ENCODE peak calls at places on chromosomes 1 and 21, in four cellular contexts. Q is GM23248, H is GM23338, A is neural progenitor cell. E is an unnamed sample.

GRCh38 chr1:244173765-244174164 is 122.7 kb downstream of the ZBTB18 start:
- DNase-seq in H (no peak), A (no peak), Q (no peak), E (no peak)

GRCh38 chr1:15141933-15142647 is 11.5 kb upstream of the TMEM51 start:
- DNase-seq in Q (peak; percentile 21), H (no peak), A (no peak), E (no peak)

GRCh38 chr1:73868824-73869223 is 329.2 kb downstream of the LRRIQ3 start:
- DNase-seq in A (peak; percentile 16), Q (no peak), H (no peak), E (no peak)

GRCh38 chr1:107536266-107536665 is 395.4 kb downstream of the NTNG1 start:
- DNase-seq in A (no peak), Q (peak; percentile 32), H (no peak), E (no peak)

GRCh38 chr1:234288946-234289345 is 84.3 kb upstream of the COA6 start:
- DNase-seq in A (peak; percentile 11), Q (no peak), H (no peak), E (no peak)

GRCh38 chr1:153347856-153348255 is 785 bp downstream of the PGLYRP4 start:
- DNase-seq in H (no peak), A (no peak), Q (no peak), E (no peak)

GRCh38 chr1:26597629-26598039 is 68.1 kb downstream of the RPS6KA1 start:
- DNase-seq in Q (peak; percentile 62), H (peak; percentile 79), A (peak; percentile 40), E (peak; percentile 51)

GRCh38 chr1:2108877-2109580 is 58.8 kb downstream of the PRKCZ start:
- DNase-seq in A (no peak), Q (no peak), H (no peak), E (no peak)

GRCh38 chr1:18411820-18412641 is 68.7 kb upstream of the KLHDC7A start:
- DNase-seq in A (peak; percentile 56), H (no peak), Q (no peak), E (peak; percentile 69)

GRCh38 chr1:150161747-150162581 is 12.2 kb downstream of the PLEKHO1 start:
- DNase-seq in Q (peak; percentile 49), H (peak; percentile 44), A (peak; percentile 25), E (peak; percentile 43)

GRCh38 chr1:234495231-234495990 is 16.4 kb upstream of the TARBP1 start:
- DNase-seq in H (no peak), Q (peak; percentile 91), A (peak; percentile 27), E (peak; percentile 48)

GRCh38 chr1:163085904-163086268 is 16.7 kb downstream of the RGS4 start:
- DNase-seq in Q (peak; percentile 77), H (no peak), A (no peak), E (no peak)

GRCh38 chr1:56576880-56577858 is 2.2 kb downstream of the PLPP3 start:
- DNase-seq in H (peak; percentile 81), Q (peak; percentile 64), A (peak; percentile 73), E (peak; percentile 64)

GRCh38 chr1:78101514-78101913 is 55.7 kb downstream of the GIPC2 start:
- DNase-seq in Q (peak; percentile 96), H (peak; percentile 29), A (no peak), E (peak; percentile 43)

GRCh38 chr1:9852410-9853301 is 28.9 kb upstream of the CLSTN1 start:
- DNase-seq in A (no peak), H (no peak), Q (peak; percentile 62), E (peak; percentile 70)

GRCh38 chr21:41250519-41250918 is 66.1 kb upstream of the FAM3B start:
- DNase-seq in A (no peak), H (no peak), Q (peak; percentile 81), E (no peak)

GRCh38 chr21:32981096-32981495 is 44.6 kb upstream of the OLIG2 start:
- DNase-seq in H (no peak), A (no peak), Q (no peak), E (no peak)

GRCh38 chr1:38872401-38873026 is 634 bp downstream of the MYCBP start:
- DNase-seq in H (peak; percentile 33), A (peak; percentile 38), Q (peak; percentile 70), E (peak; percentile 28)

GRCh38 chr1:186722711-186723309 is 42.6 kb upstream of the PTGS2 start:
- DNase-seq in H (peak; percentile 80), A (peak; percentile 65), Q (peak; percentile 65), E (peak; percentile 70)

GRCh38 chr1:219713981-219714381 is 101.1 kb upstream of the ZC3H11B start:
- DNase-seq in Q (no peak), H (no peak), A (no peak), E (no peak)

GRCh38 chr21:15686506-15686905 is 43.3 kb upstream of the USP25 start:
- DNase-seq in Q (no peak), H (no peak), A (no peak), E (no peak)

GRCh38 chr1:20847619-20848080 is 60.5 kb upstream of the HP1BP3 start:
- DNase-seq in A (no peak), Q (peak; percentile 14), H (no peak), E (no peak)
- TF ChIP-seq EZH2phosphoT487 in A (no peak), Q (no peak), H (no peak), E (no peak)

GRCh38 chr1:182952677-182953444 is at the start of gene SHCBP1L:
- DNase-seq in A (no peak), Q (peak; percentile 28), H (peak; percentile 62), E (no peak)
- TF ChIP-seq EZH2 in A (no peak), Q (no peak), H (no peak), E (no peak)

GRCh38 chr1:196049407-196049806 is 558.8 kb downstream of the KCNT2 start:
- DNase-seq in Q (no peak), H (no peak), A (no peak), E (no peak)
- TF ChIP-seq EZH2phosphoT487 in Q (no peak), H (no peak), A (no peak), E (no peak)

DNA sequence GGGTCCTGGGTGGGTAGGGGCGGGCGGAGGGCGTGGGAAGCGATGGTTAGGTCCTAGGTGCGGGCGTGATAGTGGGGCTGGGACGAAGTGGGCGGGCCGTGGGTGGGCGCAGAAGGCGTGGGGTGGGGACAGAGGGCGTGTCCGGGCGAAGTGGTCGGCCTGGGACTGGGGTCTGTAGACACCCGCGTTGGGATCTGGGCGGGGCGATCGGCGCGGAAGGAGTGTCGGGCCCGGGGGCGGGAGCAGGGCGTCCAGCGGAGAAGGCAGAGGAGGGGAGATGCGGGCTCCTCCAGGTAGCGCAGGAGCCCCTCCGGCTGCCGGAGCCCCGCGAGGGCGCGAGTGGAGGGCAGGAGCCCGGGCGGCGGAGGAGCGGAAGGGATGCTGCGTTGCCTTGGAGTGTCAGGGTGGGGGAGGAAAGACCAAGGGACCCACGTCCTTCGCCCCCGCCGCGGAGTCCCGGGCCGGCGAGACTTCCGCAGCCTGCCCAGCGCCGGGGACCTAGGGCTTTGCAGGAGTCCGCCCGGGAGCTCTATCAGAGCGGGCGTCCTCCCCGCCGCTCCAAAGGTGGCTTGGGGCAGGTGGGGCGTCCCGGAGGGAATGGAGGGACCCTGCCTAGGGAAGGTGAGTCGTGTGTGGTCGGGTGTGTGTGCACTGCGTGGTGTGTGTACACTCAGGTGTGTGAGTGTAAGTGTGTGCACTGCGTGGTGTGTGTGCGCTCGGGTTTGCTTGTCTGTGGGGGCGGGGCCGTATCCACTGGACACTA is 27.0 kb upstream of the PRSS38 start:
- DNase-seq in Q (peak; percentile 64), A (peak; percentile 92), H (peak; percentile 93), E (peak; percentile 83)
- TF ChIP-seq EZH2 in Q (no peak), A (no peak), H (no peak), E (no peak)

DNA sequence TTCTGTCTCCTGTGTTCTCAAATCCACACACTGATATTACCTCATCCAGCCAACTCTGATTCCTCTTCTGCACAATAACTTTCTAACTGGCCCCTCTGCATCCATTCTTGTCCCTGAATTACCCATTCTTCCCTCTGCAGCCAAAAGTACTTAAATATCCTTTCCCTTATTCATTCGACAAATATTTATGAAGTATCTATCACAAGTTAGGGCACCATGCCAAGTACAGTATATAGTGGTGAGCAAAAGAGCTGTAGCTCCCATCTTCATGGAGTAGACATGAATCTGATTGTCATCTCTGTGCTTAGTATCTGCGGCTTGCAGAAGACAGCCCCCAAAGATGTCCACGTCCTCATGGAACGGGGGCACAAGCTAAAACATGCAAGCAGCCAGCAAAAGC is 316.8 kb downstream of the SETD4 start:
- DNase-seq in H (no peak), A (no peak), Q (peak; percentile 35), E (no peak)
- TF ChIP-seq EZH2phosphoT487 in H (no peak), A (no peak), Q (no peak), E (no peak)

DNA sequence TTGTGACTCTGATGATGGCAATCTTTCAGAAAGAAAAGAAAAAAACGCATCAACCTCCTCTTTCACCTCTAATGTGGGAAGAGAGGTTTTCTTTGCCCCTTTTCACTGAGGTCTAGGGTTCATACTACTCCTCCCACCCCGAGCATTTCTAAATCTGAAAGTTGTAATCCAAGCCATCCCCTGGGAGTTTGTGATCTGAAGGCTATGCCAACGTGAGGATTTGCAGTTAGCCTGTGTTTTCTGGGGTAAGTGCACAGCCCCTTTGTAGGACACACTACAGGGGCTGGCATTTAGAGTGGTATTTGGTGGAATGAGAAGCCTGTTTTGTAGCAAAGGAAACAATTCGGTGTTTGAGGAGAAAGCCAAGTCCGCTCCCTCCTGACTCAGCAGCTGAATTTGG is 1.8 kb downstream of the PCP4L1 start:
- DNase-seq in A (no peak), Q (no peak), H (no peak), E (no peak)
- TF ChIP-seq EZH2 in A (no peak), Q (no peak), H (no peak), E (no peak)

GRCh38 chr1:172399369-172400072 is 21.0 kb upstream of the C1orf105 start:
- DNase-seq in A (peak; percentile 5), H (peak; percentile 37), Q (peak; percentile 98), E (peak; percentile 86)

GRCh38 chr1:172394811-172395210 is 25.7 kb upstream of the C1orf105 start:
- DNase-seq in H (no peak), A (no peak), Q (peak; percentile 54), E (no peak)

GRCh38 chr1:172397633-172398032 is 22.9 kb upstream of the C1orf105 start:
- DNase-seq in Q (no peak), A (no peak), H (no peak), E (no peak)

GRCh38 chr1:172398193-172398592 is 22.3 kb upstream of the C1orf105 start:
- DNase-seq in Q (peak; percentile 53), H (no peak), A (no peak), E (no peak)

GRCh38 chr1:172397221-172397620 is 23.3 kb upstream of the C1orf105 start:
- DNase-seq in Q (peak; percentile 75), H (no peak), A (no peak), E (no peak)
- TF ChIP-seq EZH2phosphoT487 in Q (no peak), H (no peak), A (no peak), E (no peak)